ENCODE peak calls at places on chromosomes 5 and 9, in six cellular contexts. E is effector memory CD4-positive, alpha-beta T cell; M is mesendoderm; K is neural progenitor cell; A is body of pancreas; C is fibroblast of lung. Q is an unnamed sample.

GRCh38 chr5:141945511-141946024 is 12.4 kb downstream of the PCDH12 start:
- DNase-seq in E (no peak), M (peak; percentile 37), K (peak; percentile 45), A (no peak), C (no peak), Q (no peak)

GRCh38 chr9:16442622-16443021 is 427.8 kb downstream of the BNC2 start:
- DNase-seq in E (no peak), M (peak; percentile 56), K (peak; percentile 30), A (no peak), C (peak; percentile 64), Q (no peak)

GRCh38 chr9:78644359-78644758 is 347.4 kb downstream of the PSAT1 start:
- DNase-seq in E (no peak), M (no peak), K (no peak), A (no peak), C (no peak), Q (no peak)

GRCh38 chr5:144460608-144461007 is 289.9 kb downstream of the KCTD16 start:
- DNase-seq in E (no peak), M (no peak), K (no peak), A (no peak), C (peak; percentile 2), Q (no peak)

GRCh38 chr9:128916204-128916603 is 4.6 kb upstream of the PHYHD1 start:
- DNase-seq in E (no peak), M (no peak), K (no peak), A (peak; percentile 54), C (no peak), Q (no peak)

GRCh38 chr5:52799358-52799982 is 11.8 kb downstream of the ITGA1 start:
- DNase-seq in E (no peak), M (peak; percentile 96), K (peak; percentile 82), A (peak; percentile 45), C (peak; percentile 86), Q (peak; percentile 59)

GRCh38 chr5:766666-767431 is 17.7 kb downstream of the ZDHHC11B start:
- DNase-seq in E (no peak), M (no peak), K (no peak), A (no peak), C (no peak), Q (no peak)

GRCh38 chr5:37703841-37704241 is 136.0 kb downstream of the GDNF start:
- DNase-seq in E (no peak), M (no peak), K (no peak), A (no peak), C (peak; percentile 56), Q (no peak)

GRCh38 chr5:62199792-62200716 is 106.0 kb upstream of the KIF2A start:
- DNase-seq in E (no peak), M (no peak), K (no peak), A (no peak), C (no peak), Q (no peak)

GRCh38 chr5:56711191-56711590 is 104.2 kb upstream of the MAP3K1 start:
- DNase-seq in E (no peak), M (no peak), K (no peak), A (no peak), C (no peak), Q (no peak)

GRCh38 chr9:134192951-134193731 is 28.8 kb upstream of the RNU6ATAC start:
- DNase-seq in E (no peak), M (no peak), K (no peak), A (no peak), C (no peak), Q (no peak)

GRCh38 chr5:76641514-76642120 is 18.4 kb upstream of the F2RL2 start:
- DNase-seq in E (peak; percentile 5), M (peak; percentile 76), K (peak; percentile 89), A (peak; percentile 58), C (peak; percentile 87), Q (peak; percentile 77)

GRCh38 chr5:58406394-58406793 is 53.5 kb downstream of the PLK2 start:
- DNase-seq in E (no peak), M (peak; percentile 64), K (no peak), A (no peak), C (no peak), Q (no peak)

GRCh38 chr5:126044111-126044668 is 379.0 kb upstream of the GRAMD2B start:
- DNase-seq in E (no peak), M (peak; percentile 55), K (no peak), A (peak; percentile 23), C (peak; percentile 68), Q (no peak)

GRCh38 chr9:83538890-83539238 is 663 bp upstream of the FRMD3 start:
- DNase-seq in E (no peak), M (no peak), K (peak; percentile 5), A (no peak), C (no peak), Q (no peak)

GRCh38 chr5:154395407-154396106 is 50.2 kb upstream of the SAP30L start:
- DNase-seq in E (no peak), M (peak; percentile 82), K (no peak), A (no peak), C (no peak), Q (peak; percentile 39)

GRCh38 chr9:95927288-95928004 is 52.0 kb downstream of the ERCC6L2 start:
- DNase-seq in E (no peak), M (no peak), K (no peak), A (no peak), C (no peak), Q (no peak)

GRCh38 chr5:33657181-33657580 is 216.4 kb downstream of the TARS1 start:
- DNase-seq in E (no peak), M (no peak), K (no peak), A (no peak), C (peak; percentile 51), Q (no peak)

GRCh38 chr9:122122903-122123632 is 30.0 kb upstream of the TTLL11 start:
- DNase-seq in E (peak; percentile 43), M (peak; percentile 79), K (peak; percentile 77), A (peak; percentile 79), C (peak; percentile 74), Q (peak; percentile 79)

GRCh38 chr9:98374385-98375051 is 119.1 kb upstream of the TBC1D2 start:
- DNase-seq in E (no peak), M (peak; percentile 97), K (no peak), A (peak; percentile 65), C (peak; percentile 89), Q (peak; percentile 33)

GRCh38 chr9:10614201-10614870 is 1.5 kb upstream of the PTPRD start:
- DNase-seq in E (no peak), M (no peak), K (no peak), A (no peak), C (no peak), Q (no peak)

GRCh38 chr9:108897324-108898096 is 35.4 kb downstream of the ACTL7A start:
- DNase-seq in E (no peak), M (no peak), K (no peak), A (no peak), C (no peak), Q (no peak)

GRCh38 chr5:135832263-135832555 is 2.3 kb upstream of the SLC25A48 start:
- DNase-seq in E (no peak), M (no peak), K (no peak), A (no peak), C (no peak), Q (no peak)

GRCh38 chr5:161064800-161065199 is 212.8 kb upstream of the ATP10B start:
- DNase-seq in E (no peak), M (peak; percentile 61), K (no peak), A (no peak), C (no peak), Q (no peak)

GRCh38 chr5:55191165-55191564 is 18.2 kb upstream of the CDC20B start:
- DNase-seq in E (no peak), M (no peak), K (no peak), A (no peak), C (peak; percentile 20), Q (no peak)

GRCh38 chr5:61004448-61004847 is 59.4 kb downstream of the NDUFAF2 start:
- DNase-seq in E (no peak), M (no peak), K (no peak), A (no peak), C (no peak), Q (no peak)

GRCh38 chr5:173230741-173231380 is 4.1 kb downstream of the NKX2-5 start:
- DNase-seq in E (no peak), M (no peak), K (no peak), A (no peak), C (no peak), Q (no peak)
- H3K4me3 ChIP-seq in E (no peak overlapping the region), M (no peak overlapping the region), K (no peak overlapping the region), A (no peak overlapping the region), C (no peak overlapping the region), Q (no peak overlapping the region)

GRCh38 chr5:74560245-74560644 is 80.3 kb downstream of the ENC1 start:
- DNase-seq in E (no peak), M (no peak), K (no peak), A (no peak), C (no peak), Q (no peak)
- H3K27ac ChIP-seq in E (no peak overlapping the region), M (no peak overlapping the region), K (no peak overlapping the region), A (no peak overlapping the region), C (no peak overlapping the region), Q (no peak overlapping the region)

GRCh38 chr9:126328415-126328814 is 1.8 kb downstream of the MVB12B start:
- DNase-seq in E (no peak), M (no peak), K (no peak), A (no peak), C (no peak), Q (no peak)
- H3K4me1 ChIP-seq in E (peaks cover 13% of the 10 kb centered on the region), M (peaks cover 6% of the 10 kb centered on the region), K (peaks cover 42% of the 10 kb centered on the region), A (peaks cover 16% of the 10 kb centered on the region), C (no peaks in the 10 kb centered on the region), Q (no peaks in the 10 kb centered on the region)

GRCh38 chr5:67731886-67732285 is 483.7 kb upstream of the PIK3R1 start:
- DNase-seq in E (no peak), M (no peak), K (no peak), A (no peak), C (peak; percentile 2), Q (no peak)
- H3K4me3 ChIP-seq in E (no peak overlapping the region), M (no peak overlapping the region), K (no peak overlapping the region), A (no peak overlapping the region), C (no peak overlapping the region), Q (no peak overlapping the region)

DNA sequence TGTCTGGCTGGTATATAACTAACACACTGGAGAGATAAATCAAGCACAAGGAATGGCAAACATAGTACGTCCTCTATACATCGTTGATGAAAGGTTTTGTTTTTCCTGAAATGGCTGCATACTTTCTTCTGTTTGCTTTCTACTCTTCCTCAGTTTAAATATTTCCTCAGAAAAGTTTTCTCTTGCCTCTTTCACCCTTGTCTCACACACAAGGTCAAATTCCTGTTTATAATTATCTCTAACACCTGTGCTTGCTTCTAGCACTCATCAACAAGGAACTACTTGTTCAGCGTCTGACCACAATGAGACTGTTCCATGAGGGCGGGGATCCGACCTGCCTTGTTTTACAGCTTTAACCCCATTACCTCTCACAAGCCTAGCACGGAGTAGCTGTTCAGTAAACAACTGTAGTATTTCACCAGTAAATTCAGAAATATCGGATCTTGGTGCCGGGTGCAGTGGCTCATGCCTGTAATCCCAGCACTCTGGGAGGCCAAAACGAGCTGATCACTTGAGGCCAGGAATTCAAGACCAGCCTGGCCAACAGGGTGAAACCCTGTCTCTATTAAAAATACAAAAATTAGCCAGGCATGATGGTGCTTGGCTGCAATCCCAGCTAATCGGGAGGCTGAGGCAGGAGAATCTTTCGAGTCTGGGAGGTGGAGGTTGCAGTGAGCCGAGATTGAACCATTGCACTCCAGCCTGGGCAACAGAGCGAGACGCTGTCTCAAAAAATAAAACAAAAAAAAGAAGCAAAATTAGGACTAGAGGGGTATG is 37.0 kb downstream of the NR6A1 start:
- DNase-seq in E (no peak), M (no peak), K (no peak), A (peak; percentile 31), C (no peak), Q (peak; percentile 82)
- H3K27ac ChIP-seq in E (no peak overlapping the region), M (no peak overlapping the region), K (no peak overlapping the region), A (peak overlapping the region; percentile 45), C (no peak overlapping the region), Q (peak overlapping the region; percentile 50)

GRCh38 chr9:127050581-127050980 is 71.9 kb downstream of the ANGPTL2 start:
- DNase-seq in E (no peak), M (no peak), K (no peak), A (no peak), C (no peak), Q (no peak)
- H3K4me1 ChIP-seq in E (peaks cover 16% of the 10 kb centered on the region), M (no peaks in the 10 kb centered on the region), K (no peaks in the 10 kb centered on the region), A (no peaks in the 10 kb centered on the region), C (peaks cover 8% of the 10 kb centered on the region), Q (no peaks in the 10 kb centered on the region)

Q was measured in colonic mucosa.